ENCODE peak calls at places on chromosomes 1 and 21, in five cellular contexts. Y is aorta; G is GOT3; Q is GF-D8; E is central memory CD4-positive, alpha-beta T cell. X is an unnamed sample.

GRCh38 chr1:118934706-118935105 is 53.4 kb downstream of the TBX15 start:
- DNase-seq in Y (no peak), G (no peak), Q (no peak), E (no peak), X (no peak)

GRCh38 chr1:164785841-164786534 is 227.0 kb downstream of the PBX1 start:
- DNase-seq in Y (no peak), G (no peak), Q (no peak), E (no peak), X (no peak)

GRCh38 chr1:40042337-40042736 is 1.8 kb downstream of the CAP1 start:
- DNase-seq in Y (no peak), G (no peak), Q (no peak), E (no peak), X (no peak)

GRCh38 chr1:232952514-232953175 is 2.2 kb downstream of the NTPCR start:
- DNase-seq in Y (no peak), G (no peak), Q (peak), E (peak), X (no peak)

GRCh38 chr1:35531368-35531767 is 25.8 kb downstream of the KIAA0319L start:
- DNase-seq in Y (no peak), G (no peak), Q (no peak), E (no peak), X (no peak)

GRCh38 chr1:14184346-14184963 is 414.0 kb upstream of the KAZN start:
- DNase-seq in Y (no peak), G (no peak), Q (no peak), E (no peak), X (no peak)

GRCh38 chr21:21163904-21164303 is 165.7 kb downstream of the NCAM2 start:
- DNase-seq in Y (peak), G (no peak), Q (peak), E (peak), X (no peak)

GRCh38 chr1:90434460-90434859 is 282.6 kb downstream of the BARHL2 start:
- DNase-seq in Y (no peak), G (no peak), Q (no peak), E (no peak), X (no peak)

GRCh38 chr1:115408489-115409002 is 70.5 kb upstream of the NGF start:
- DNase-seq in Y (no peak), G (no peak), Q (no peak), E (no peak), X (no peak)

GRCh38 chr1:226664413-226665101 is 74.5 kb downstream of the ITPKB start:
- DNase-seq in Y (peak), G (no peak), Q (no peak), E (no peak), X (no peak)

GRCh38 chr1:239421810-239422209 is 35.4 kb downstream of the CHRM3 start:
- DNase-seq in Y (no peak), G (no peak), Q (no peak), E (no peak), X (no peak)

GRCh38 chr1:54808443-54809207 is 7.5 kb upstream of the TTC22 start:
- DNase-seq in Y (no peak), G (no peak), Q (no peak), E (no peak), X (no peak)

GRCh38 chr1:163068716-163069115 is 445 bp upstream of the RGS4 start:
- DNase-seq in Y (no peak), G (no peak), Q (no peak), E (no peak), X (no peak)

GRCh38 chr1:172380441-172381244 is 39.8 kb upstream of the C1orf105 start:
- DNase-seq in Y (no peak), G (no peak), Q (no peak), E (peak), X (no peak)

GRCh38 chr1:219296430-219296850 is 122.8 kb downstream of the LYPLAL1 start:
- DNase-seq in Y (no peak), G (no peak), Q (no peak), E (no peak), X (no peak)

GRCh38 chr1:172154571-172154970 is 265.9 kb upstream of the C1orf105 start:
- DNase-seq in Y (no peak), G (no peak), Q (no peak), E (no peak), X (no peak)

GRCh38 chr1:171833091-171833822 is 8.0 kb upstream of the DNM3 start:
- DNase-seq in Y (no peak), G (no peak), Q (no peak), E (no peak), X (no peak)

GRCh38 chr1:25821630-25822091 is 1.9 kb downstream of the MTFR1L start:
- DNase-seq in Y (no peak), G (no peak), Q (no peak), E (no peak), X (no peak)

GRCh38 chr21:28615276-28615675 is 377.4 kb downstream of the LTN1 start:
- DNase-seq in Y (no peak), G (no peak), Q (no peak), E (no peak), X (no peak)

GRCh38 chr1:60149254-60149653 is 75.7 kb upstream of the C1orf87 start:
- DNase-seq in Y (peak), G (no peak), Q (no peak), E (no peak), X (no peak)

GRCh38 chr1:115906627-115907026 is 65.7 kb upstream of the NHLH2 start:
- DNase-seq in Y (no peak), G (no peak), Q (no peak), E (no peak), X (no peak)

GRCh38 chr1:179803916-179804315 is 60.8 kb downstream of the FAM163A start:
- DNase-seq in Y (no peak), G (no peak), Q (no peak), E (no peak), X (no peak)

GRCh38 chr21:26115899-26116298 is 54.7 kb downstream of the APP start:
- DNase-seq in Y (no peak), G (no peak), Q (no peak), E (no peak), X (no peak)

GRCh38 chr1:109977225-109977624 is 7.3 kb upstream of the AHCYL1 start:
- DNase-seq in Y (no peak), G (no peak), Q (no peak), E (no peak), X (no peak)

GRCh38 chr1:153697191-153697872 is 18.8 kb downstream of the NPR1 start:
- DNase-seq in Y (peak), G (no peak), Q (no peak), E (no peak), X (no peak)

GRCh38 chr1:238658766-238659165 is 727.6 kb upstream of the CHRM3 start:
- DNase-seq in Y (no peak), G (no peak), Q (no peak), E (no peak), X (no peak)

GRCh38 chr1:161879261-161879660 is 113.1 kb downstream of the ATF6 start:
- DNase-seq in Y (no peak), G (no peak), Q (no peak), E (no peak), X (no peak)

GRCh38 chr1:235670157-235670776 is 20.7 kb upstream of the GNG4 start:
- DNase-seq in Y (no peak), G (no peak), Q (no peak), E (no peak), X (no peak)

GRCh38 chr1:164772635-164773034 is 213.7 kb downstream of the PBX1 start:
- DNase-seq in Y (peak), G (peak), Q (no peak), E (no peak), X (no peak)

GRCh38 chr1:228208831-228209524 is 1.1 kb downstream of the OBSCN start:
- DNase-seq in Y (peak), G (no peak), Q (no peak), E (no peak), X (no peak)

GRCh38 chr1:107138767-107139445 is 1.9 kb upstream of the NTNG1 start:
- DNase-seq in Y (no peak), G (no peak), Q (no peak), E (no peak), X (no peak)

GRCh38 chr1:2861143-2861987 is 59.9 kb upstream of the TTC34 start:
- DNase-seq in Y (peak), G (no peak), Q (no peak), E (no peak), X (no peak)

GRCh38 chr1:208245185-208245705 is 1.1 kb upstream of the PLXNA2 start:
- DNase-seq in Y (peak), G (peak), Q (peak), E (peak), X (peak)

GRCh38 chr1:99825098-99825497 is 25.1 kb upstream of the AGL start:
- DNase-seq in Y (no peak), G (no peak), Q (no peak), E (no peak), X (no peak)

GRCh38 chr1:51752073-51752948 is 126.2 kb downstream of the NRDC start:
- DNase-seq in Y (no peak), G (no peak), Q (no peak), E (no peak), X (no peak)

X was measured in SIG-M5.